ENCODE peak calls at places on chromosomes 3 and 15, in eight cellular contexts. O is ascending aorta; U is cardiac fibroblast; C is foreskin fibroblast; V is CD4-positive, CD25-positive, alpha-beta regulatory T cell; E is smooth muscle cell of the brain vasculature; S is NCI-H748 treated with DMSO at 0.1 percent for 48 hours; D is HFF-Myc. A is an unnamed sample.

GRCh38 chr3:124619887-124620599 is 110.2 kb upstream of the UMPS start:
- DNase-seq in O (no peak), U (no peak), C (no peak), V (peak; percentile 15), E (no peak), S (no peak), D (no peak), A (no peak)

GRCh38 chr3:129745253-129745652 is 138.8 kb upstream of the PLXND1 start:
- DNase-seq in O (no peak), U (peak; percentile 16), C (peak; percentile 9), V (no peak), E (no peak), S (no peak), D (no peak), A (no peak)

GRCh38 chr3:128432301-128432897 is 34.3 kb downstream of the DNAJB8 start:
- DNase-seq in O (no peak), U (no peak), C (no peak), V (no peak), E (no peak), S (peak; percentile 7), D (no peak), A (no peak)

GRCh38 chr3:52238193-52238760 is 681 bp downstream of the TWF2 start:
- DNase-seq in O (no peak), U (no peak), C (no peak), V (no peak), E (no peak), S (no peak), D (no peak), A (no peak)

GRCh38 chr15:99409560-99409959 is 156.2 kb upstream of the MEF2A start:
- DNase-seq in O (no peak), U (no peak), C (no peak), V (no peak), E (no peak), S (no peak), D (no peak), A (no peak)

GRCh38 chr15:85582719-85583089 is 202.3 kb downstream of the AKAP13 start:
- DNase-seq in O (peak; percentile 68), U (peak; percentile 71), C (no peak), V (peak; percentile 72), E (no peak), S (no peak), D (no peak), A (no peak)

GRCh38 chr3:186815490-186815889 is 9.2 kb upstream of the RFC4 start:
- DNase-seq in O (no peak), U (peak; percentile 81), C (peak; percentile 57), V (no peak), E (no peak), S (no peak), D (no peak), A (no peak)

GRCh38 chr15:66802087-66803001 is 100.3 kb downstream of the SMAD6 start:
- DNase-seq in O (peak; percentile 58), U (peak; percentile 55), C (peak; percentile 48), V (no peak), E (no peak), S (no peak), D (peak; percentile 29), A (no peak)

GRCh38 chr3:196499807-196500524 is 3.6 kb downstream of the RNF168 start:
- DNase-seq in O (no peak), U (peak; percentile 35), C (no peak), V (no peak), E (no peak), S (no peak), D (no peak), A (no peak)

GRCh38 chr3:128489860-128490649 is 2.9 kb downstream of the GATA2 start:
- DNase-seq in O (peak; percentile 62), U (peak; percentile 48), C (no peak), V (no peak), E (no peak), S (no peak), D (no peak), A (peak; percentile 75)

GRCh38 chr3:125186261-125186770 is 26.2 kb downstream of the SLC12A8 start:
- DNase-seq in O (no peak), U (no peak), C (peak; percentile 47), V (no peak), E (peak; percentile 36), S (no peak), D (no peak), A (no peak)

GRCh38 chr15:31352911-31353811 is 26.5 kb downstream of the KLF13 start:
- DNase-seq in O (peak; percentile 89), U (peak; percentile 78), C (peak; percentile 82), V (peak; percentile 56), E (peak; percentile 69), S (no peak), D (no peak), A (peak; percentile 36)

GRCh38 chr3:142586803-142587406 is 8.4 kb upstream of the ATR start:
- DNase-seq in O (peak; percentile 75), U (peak; percentile 89), C (peak; percentile 83), V (peak; percentile 49), E (peak; percentile 58), S (peak; percentile 15), D (peak; percentile 78), A (peak; percentile 80)

GRCh38 chr3:43794776-43795175 is 104.0 kb downstream of the ABHD5 start:
- DNase-seq in O (no peak), U (peak; percentile 68), C (peak; percentile 69), V (no peak), E (no peak), S (no peak), D (no peak), A (no peak)

GRCh38 chr3:69411331-69411730 is 25.4 kb upstream of the FRMD4B start:
- DNase-seq in O (no peak), U (peak; percentile 67), C (peak; percentile 61), V (no peak), E (no peak), S (no peak), D (no peak), A (no peak)

GRCh38 chr3:45333549-45333948 is 54.8 kb upstream of the LARS2 start:
- DNase-seq in O (no peak), U (peak; percentile 43), C (no peak), V (no peak), E (no peak), S (no peak), D (no peak), A (no peak)

GRCh38 chr15:92619380-92620101 is 36.0 kb downstream of the FAM174B start:
- DNase-seq in O (no peak), U (peak; percentile 9), C (no peak), V (no peak), E (no peak), S (no peak), D (no peak), A (no peak)

GRCh38 chr3:15633766-15634588 is 32.4 kb downstream of the BTD start:
- DNase-seq in O (no peak), U (peak; percentile 37), C (no peak), V (no peak), E (no peak), S (no peak), D (no peak), A (no peak)

GRCh38 chr3:945738-946137 is 147.1 kb upstream of the CNTN6 start:
- DNase-seq in O (no peak), U (no peak), C (no peak), V (no peak), E (no peak), S (no peak), D (no peak), A (no peak)

GRCh38 chr3:170565495-170565894 is 20.4 kb downstream of the SLC7A14 start:
- DNase-seq in O (no peak), U (no peak), C (no peak), V (no peak), E (peak; percentile 69), S (no peak), D (no peak), A (no peak)

GRCh38 chr15:53266176-53266575 is 476.0 kb upstream of the ONECUT1 start:
- DNase-seq in O (no peak), U (no peak), C (no peak), V (no peak), E (no peak), S (no peak), D (no peak), A (no peak)

GRCh38 chr3:154421067-154421466 is 8.9 kb downstream of the GPR149 start:
- DNase-seq in O (no peak), U (peak; percentile 24), C (no peak), V (no peak), E (no peak), S (no peak), D (no peak), A (no peak)